ENCODE peak calls at places on chromosomes 2 and 18, in eight cellular contexts. One of them, this sample, is unnamed.

GRCh38 chr2:188623995-188624643 is 332.4 kb downstream of the GULP1 start:
- DNase-seq in ELR: no peak
- DNase-seq in AG08395: peak
- DNase-seq in pulmonary artery endothelial cell: no peak
- DNase-seq in NCI-H1417: peak
- DNase-seq in thoracic aorta: no peak
- DNase-seq in stimulated activated CD8-positive, alpha-beta memory T cell treated with anti-CD3 and anti-CD28 coated beads, Interleukin-7, amount 100 ng/mL, for 24 hours: no peak
- DNase-seq in H54: no peak
- DNase-seq in this sample: no peak

GRCh38 chr18:42114310-42114943 is 159.4 kb downstream of the PIK3C3 start:
- DNase-seq in ELR: peak
- DNase-seq in AG08395: peak
- DNase-seq in pulmonary artery endothelial cell: peak
- DNase-seq in NCI-H1417: peak
- DNase-seq in thoracic aorta: no peak
- DNase-seq in stimulated activated CD8-positive, alpha-beta memory T cell treated with anti-CD3 and anti-CD28 coated beads, Interleukin-7, amount 100 ng/mL, for 24 hours: peak
- DNase-seq in H54: peak
- DNase-seq in this sample: peak

GRCh38 chr18:8277270-8277669 is 332.0 kb upstream of the RAB12 start:
- DNase-seq in ELR: no peak
- DNase-seq in AG08395: no peak
- DNase-seq in pulmonary artery endothelial cell: no peak
- DNase-seq in NCI-H1417: no peak
- DNase-seq in thoracic aorta: no peak
- DNase-seq in stimulated activated CD8-positive, alpha-beta memory T cell treated with anti-CD3 and anti-CD28 coated beads, Interleukin-7, amount 100 ng/mL, for 24 hours: no peak
- DNase-seq in H54: no peak
- DNase-seq in this sample: no peak

GRCh38 chr2:120219291-120219690 is 3.9 kb downstream of the TMEM185B start:
- DNase-seq in ELR: no peak
- DNase-seq in AG08395: no peak
- DNase-seq in pulmonary artery endothelial cell: no peak
- DNase-seq in NCI-H1417: no peak
- DNase-seq in thoracic aorta: no peak
- DNase-seq in stimulated activated CD8-positive, alpha-beta memory T cell treated with anti-CD3 and anti-CD28 coated beads, Interleukin-7, amount 100 ng/mL, for 24 hours: no peak
- DNase-seq in H54: no peak
- DNase-seq in this sample: no peak

GRCh38 chr2:86809481-86810121 is 18.9 kb upstream of the CD8A start:
- DNase-seq in ELR: no peak
- DNase-seq in AG08395: no peak
- DNase-seq in pulmonary artery endothelial cell: no peak
- DNase-seq in NCI-H1417: no peak
- DNase-seq in thoracic aorta: no peak
- DNase-seq in stimulated activated CD8-positive, alpha-beta memory T cell treated with anti-CD3 and anti-CD28 coated beads, Interleukin-7, amount 100 ng/mL, for 24 hours: no peak
- DNase-seq in H54: no peak
- DNase-seq in this sample: no peak

GRCh38 chr2:70708376-70709199 is 59.4 kb downstream of the ADD2 start:
- DNase-seq in ELR: no peak
- DNase-seq in AG08395: peak
- DNase-seq in pulmonary artery endothelial cell: no peak
- DNase-seq in NCI-H1417: no peak
- DNase-seq in thoracic aorta: no peak
- DNase-seq in stimulated activated CD8-positive, alpha-beta memory T cell treated with anti-CD3 and anti-CD28 coated beads, Interleukin-7, amount 100 ng/mL, for 24 hours: no peak
- DNase-seq in H54: no peak
- DNase-seq in this sample: no peak

GRCh38 chr2:69253893-69254292 is 133.1 kb downstream of the GFPT1 start:
- DNase-seq in ELR: peak
- DNase-seq in AG08395: peak
- DNase-seq in pulmonary artery endothelial cell: peak
- DNase-seq in NCI-H1417: no peak
- DNase-seq in thoracic aorta: no peak
- DNase-seq in stimulated activated CD8-positive, alpha-beta memory T cell treated with anti-CD3 and anti-CD28 coated beads, Interleukin-7, amount 100 ng/mL, for 24 hours: no peak
- DNase-seq in H54: peak
- DNase-seq in this sample: peak

GRCh38 chr2:95270541-95271081 is 3.6 kb upstream of the PROM2 start:
- DNase-seq in ELR: no peak
- DNase-seq in AG08395: no peak
- DNase-seq in pulmonary artery endothelial cell: no peak
- DNase-seq in NCI-H1417: no peak
- DNase-seq in thoracic aorta: no peak
- DNase-seq in stimulated activated CD8-positive, alpha-beta memory T cell treated with anti-CD3 and anti-CD28 coated beads, Interleukin-7, amount 100 ng/mL, for 24 hours: no peak
- DNase-seq in H54: no peak
- DNase-seq in this sample: no peak

GRCh38 chr18:58117685-58118403 is 73.8 kb downstream of the NEDD4L start:
- DNase-seq in ELR: peak
- DNase-seq in AG08395: peak
- DNase-seq in pulmonary artery endothelial cell: peak
- DNase-seq in NCI-H1417: peak
- DNase-seq in thoracic aorta: no peak
- DNase-seq in stimulated activated CD8-positive, alpha-beta memory T cell treated with anti-CD3 and anti-CD28 coated beads, Interleukin-7, amount 100 ng/mL, for 24 hours: no peak
- DNase-seq in H54: peak
- DNase-seq in this sample: peak

GRCh38 chr2:184646177-184646576 is 47.8 kb downstream of the ZNF804A start:
- DNase-seq in ELR: peak
- DNase-seq in AG08395: no peak
- DNase-seq in pulmonary artery endothelial cell: no peak
- DNase-seq in NCI-H1417: no peak
- DNase-seq in thoracic aorta: no peak
- DNase-seq in stimulated activated CD8-positive, alpha-beta memory T cell treated with anti-CD3 and anti-CD28 coated beads, Interleukin-7, amount 100 ng/mL, for 24 hours: no peak
- DNase-seq in H54: peak
- DNase-seq in this sample: no peak